ENCODE peak calls at places on chromosomes 5 and 9, in ten cellular contexts. One of them, this sample, is unnamed.

GRCh38 chr5:383621-384020 is 59.4 kb upstream of the EXOC3 start:
- DNase-seq in OCI-LY7: no peak
- DNase-seq in WERI-Rb-1: no peak
- DNase-seq in sigmoid colon: no peak
- DNase-seq in astrocyte of the spinal cord: no peak
- DNase-seq in BJ: no peak
- DNase-seq in HFF-Myc: no peak
- DNase-seq in lower leg skin: no peak
- DNase-seq in cardiac muscle cell: no peak
- DNase-seq in AG09319: no peak
- DNase-seq in this sample: no peak

GRCh38 chr5:139961435-139962157 is 81.5 kb downstream of the NRG2 start:
- DNase-seq in AG09319: no peak
- DNase-seq in OCI-LY7: no peak
- DNase-seq in astrocyte of the spinal cord: peak
- DNase-seq in sigmoid colon: no peak
- DNase-seq in lower leg skin: no peak
- DNase-seq in BJ: no peak
- DNase-seq in cardiac muscle cell: no peak
- DNase-seq in HFF-Myc: no peak
- DNase-seq in WERI-Rb-1: no peak
- DNase-seq in this sample: no peak

GRCh38 chr5:148120317-148120716 is 48.0 kb upstream of the SPINK14 start:
- DNase-seq in cardiac muscle cell: no peak
- DNase-seq in AG09319: no peak
- DNase-seq in OCI-LY7: no peak
- DNase-seq in WERI-Rb-1: no peak
- DNase-seq in astrocyte of the spinal cord: no peak
- DNase-seq in BJ: no peak
- DNase-seq in HFF-Myc: no peak
- DNase-seq in sigmoid colon: no peak
- DNase-seq in lower leg skin: no peak
- DNase-seq in this sample: no peak

GRCh38 chr9:113602126-113603119 is 138.9 kb downstream of the RGS3 start:
- DNase-seq in BJ: no peak
- DNase-seq in OCI-LY7: peak
- DNase-seq in WERI-Rb-1: peak
- DNase-seq in lower leg skin: no peak
- DNase-seq in cardiac muscle cell: peak
- DNase-seq in HFF-Myc: peak
- DNase-seq in sigmoid colon: peak
- DNase-seq in AG09319: no peak
- DNase-seq in astrocyte of the spinal cord: peak
- DNase-seq in this sample: no peak

GRCh38 chr5:16812911-16813310 is 123.2 kb downstream of the MYO10 start:
- DNase-seq in WERI-Rb-1: no peak
- DNase-seq in cardiac muscle cell: peak
- DNase-seq in OCI-LY7: no peak
- DNase-seq in lower leg skin: no peak
- DNase-seq in BJ: no peak
- DNase-seq in astrocyte of the spinal cord: peak
- DNase-seq in AG09319: no peak
- DNase-seq in sigmoid colon: no peak
- DNase-seq in HFF-Myc: no peak
- DNase-seq in this sample: no peak

GRCh38 chr9:127858041-127858512 is 3.6 kb upstream of the ENG start:
- DNase-seq in sigmoid colon: no peak
- DNase-seq in HFF-Myc: no peak
- DNase-seq in lower leg skin: no peak
- DNase-seq in cardiac muscle cell: peak
- DNase-seq in BJ: no peak
- DNase-seq in AG09319: no peak
- DNase-seq in astrocyte of the spinal cord: no peak
- DNase-seq in WERI-Rb-1: peak
- DNase-seq in OCI-LY7: no peak
- DNase-seq in this sample: no peak

GRCh38 chr5:149563461-149563860 is 12.2 kb upstream of the CSNK1A1 start:
- DNase-seq in lower leg skin: no peak
- DNase-seq in AG09319: no peak
- DNase-seq in sigmoid colon: no peak
- DNase-seq in astrocyte of the spinal cord: no peak
- DNase-seq in HFF-Myc: no peak
- DNase-seq in WERI-Rb-1: no peak
- DNase-seq in cardiac muscle cell: peak
- DNase-seq in BJ: no peak
- DNase-seq in OCI-LY7: no peak
- DNase-seq in this sample: no peak

GRCh38 chr5:135038829-135039525 is 4.9 kb upstream of the PITX1 start:
- DNase-seq in HFF-Myc: no peak
- DNase-seq in astrocyte of the spinal cord: no peak
- DNase-seq in WERI-Rb-1: no peak
- DNase-seq in cardiac muscle cell: no peak
- DNase-seq in AG09319: no peak
- DNase-seq in lower leg skin: no peak
- DNase-seq in OCI-LY7: no peak
- DNase-seq in BJ: no peak
- DNase-seq in sigmoid colon: no peak
- DNase-seq in this sample: no peak

DNA sequence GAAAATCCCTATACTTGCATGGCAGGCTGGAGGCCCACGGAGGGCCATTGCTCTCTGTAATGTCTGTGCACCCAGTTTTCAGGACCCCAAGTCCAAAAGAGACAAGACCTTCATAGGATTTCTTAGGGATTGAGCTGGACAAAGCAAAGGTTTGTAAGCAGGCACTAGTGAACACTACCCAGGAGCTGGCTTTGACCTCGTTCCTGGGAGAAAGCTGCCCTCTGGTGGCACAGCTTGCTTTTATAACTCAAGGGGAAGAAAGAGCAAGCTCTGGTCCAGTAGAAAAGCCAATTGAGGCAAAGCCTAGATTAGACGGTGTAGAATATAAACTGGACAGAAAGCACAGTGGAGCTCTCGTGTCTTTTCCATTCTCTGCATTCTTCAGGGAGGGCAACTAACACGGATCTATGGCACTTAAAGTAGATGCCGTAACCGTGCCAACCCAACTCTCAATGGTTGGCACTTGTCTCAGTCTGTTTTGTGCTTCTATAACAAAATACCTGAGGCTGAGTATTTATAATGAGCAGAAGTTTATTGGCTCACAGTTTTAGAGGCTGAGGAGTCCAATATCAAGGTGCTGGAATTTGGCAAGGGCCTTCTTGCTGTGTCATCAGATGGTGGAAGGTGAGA is 7.9 kb downstream of the GABRP start:
- DNase-seq in sigmoid colon: no peak
- DNase-seq in cardiac muscle cell: peak
- DNase-seq in BJ: no peak
- DNase-seq in WERI-Rb-1: peak
- DNase-seq in HFF-Myc: no peak
- DNase-seq in astrocyte of the spinal cord: peak
- DNase-seq in lower leg skin: peak
- DNase-seq in OCI-LY7: peak
- DNase-seq in AG09319: peak
- DNase-seq in this sample: peak
- TF ChIP-seq CTCF in sigmoid colon: peak
- TF ChIP-seq CTCF in cardiac muscle cell: peak
- TF ChIP-seq CTCF in BJ: peak
- TF ChIP-seq CTCF in WERI-Rb-1: peak
- TF ChIP-seq CTCF in HFF-Myc: peak
- TF ChIP-seq CTCF in astrocyte of the spinal cord: peak
- TF ChIP-seq CTCF in lower leg skin: no peak
- TF ChIP-seq CTCF in OCI-LY7: peak
- TF ChIP-seq CTCF in AG09319: peak
- TF ChIP-seq CTCF in this sample: peak

GRCh38 chr9:119372951-119373350 is 3.7 kb upstream of the BRINP1 start:
- DNase-seq in cardiac muscle cell: no peak
- DNase-seq in BJ: no peak
- DNase-seq in sigmoid colon: no peak
- DNase-seq in AG09319: no peak
- DNase-seq in OCI-LY7: no peak
- DNase-seq in lower leg skin: no peak
- DNase-seq in WERI-Rb-1: peak
- DNase-seq in astrocyte of the spinal cord: no peak
- DNase-seq in HFF-Myc: no peak
- DNase-seq in this sample: no peak

GRCh38 chr9:119370816-119371215 is 1.6 kb upstream of the BRINP1 start:
- DNase-seq in OCI-LY7: peak
- DNase-seq in HFF-Myc: peak
- DNase-seq in cardiac muscle cell: peak
- DNase-seq in WERI-Rb-1: peak
- DNase-seq in lower leg skin: no peak
- DNase-seq in BJ: no peak
- DNase-seq in astrocyte of the spinal cord: peak
- DNase-seq in AG09319: no peak
- DNase-seq in sigmoid colon: no peak
- DNase-seq in this sample: peak

DNA sequence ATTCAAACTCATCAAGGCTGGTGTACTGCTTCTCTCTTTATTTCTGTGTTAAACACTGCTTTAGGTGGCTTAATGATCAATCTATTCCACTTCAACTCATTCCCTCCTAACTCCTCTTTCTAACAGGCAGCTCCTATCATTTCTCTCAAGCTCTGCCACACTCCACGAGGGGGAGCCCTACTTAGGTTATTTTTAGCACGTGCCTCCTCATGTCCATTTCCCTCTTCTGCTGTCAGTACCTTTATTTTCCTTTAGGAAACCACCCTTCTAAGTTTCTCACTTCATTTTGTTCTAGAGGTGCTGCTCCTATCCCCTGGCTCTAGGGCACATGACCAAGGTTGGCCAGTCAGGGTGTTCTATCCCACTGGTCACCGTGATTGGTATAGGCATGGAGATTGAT is 6.7 kb upstream of the BRINP1 start:
- DNase-seq in cardiac muscle cell: no peak
- DNase-seq in astrocyte of the spinal cord: no peak
- DNase-seq in OCI-LY7: peak
- DNase-seq in WERI-Rb-1: peak
- DNase-seq in HFF-Myc: no peak
- DNase-seq in AG09319: no peak
- DNase-seq in sigmoid colon: no peak
- DNase-seq in lower leg skin: no peak
- DNase-seq in BJ: no peak
- DNase-seq in this sample: peak
- TF ChIP-seq CTCF in cardiac muscle cell: no peak
- TF ChIP-seq CTCF in astrocyte of the spinal cord: no peak
- TF ChIP-seq CTCF in OCI-LY7: peak
- TF ChIP-seq CTCF in WERI-Rb-1: peak
- TF ChIP-seq CTCF in HFF-Myc: no peak
- TF ChIP-seq CTCF in AG09319: peak
- TF ChIP-seq CTCF in sigmoid colon: no peak
- TF ChIP-seq CTCF in lower leg skin: no peak
- TF ChIP-seq CTCF in BJ: peak
- TF ChIP-seq CTCF in this sample: peak

GRCh38 chr5:36459191-36460135 is 146.9 kb upstream of the SLC1A3 start:
- DNase-seq in OCI-LY7: peak
- DNase-seq in lower leg skin: no peak
- DNase-seq in sigmoid colon: no peak
- DNase-seq in AG09319: no peak
- DNase-seq in cardiac muscle cell: no peak
- DNase-seq in astrocyte of the spinal cord: no peak
- DNase-seq in WERI-Rb-1: no peak
- DNase-seq in BJ: no peak
- DNase-seq in HFF-Myc: no peak
- DNase-seq in this sample: no peak
- TF ChIP-seq CTCF in OCI-LY7: peak
- TF ChIP-seq CTCF in lower leg skin: no peak
- TF ChIP-seq CTCF in sigmoid colon: no peak
- TF ChIP-seq CTCF in AG09319: peak
- TF ChIP-seq CTCF in cardiac muscle cell: no peak
- TF ChIP-seq CTCF in astrocyte of the spinal cord: peak
- TF ChIP-seq CTCF in WERI-Rb-1: peak
- TF ChIP-seq CTCF in BJ: peak
- TF ChIP-seq CTCF in HFF-Myc: peak
- TF ChIP-seq CTCF in this sample: peak

GRCh38 chr5:36688722-36689121 is 82.3 kb downstream of the SLC1A3 start:
- DNase-seq in WERI-Rb-1: peak
- DNase-seq in BJ: no peak
- DNase-seq in astrocyte of the spinal cord: no peak
- DNase-seq in OCI-LY7: peak
- DNase-seq in AG09319: no peak
- DNase-seq in sigmoid colon: no peak
- DNase-seq in lower leg skin: no peak
- DNase-seq in cardiac muscle cell: no peak
- DNase-seq in HFF-Myc: no peak
- DNase-seq in this sample: peak
- TF ChIP-seq CTCF in WERI-Rb-1: peak
- TF ChIP-seq CTCF in BJ: peak
- TF ChIP-seq CTCF in astrocyte of the spinal cord: peak
- TF ChIP-seq CTCF in OCI-LY7: peak
- TF ChIP-seq CTCF in AG09319: peak
- TF ChIP-seq CTCF in sigmoid colon: no peak
- TF ChIP-seq CTCF in lower leg skin: no peak
- TF ChIP-seq CTCF in cardiac muscle cell: peak
- TF ChIP-seq CTCF in HFF-Myc: peak
- TF ChIP-seq CTCF in this sample: peak

This sample was measured in endothelial cell.